ENCODE peak calls at places on chromosomes 4 and X, in five cellular contexts. Y is transverse colon, M is stomach, E is heart left ventricle, I is spleen. V is an unnamed sample.

GRCh38 chrX:133171962-133172708 is 46.0 kb downstream of the TFDP3 start:
- DNase-seq in Y (no peak), M (no peak), E (no peak), I (no peak), V (no peak)

GRCh38 chr4:118905546-118905945 is 16.9 kb downstream of the SYNPO2 start:
- DNase-seq in Y (no peak), M (no peak), E (no peak), I (no peak), V (no peak)

GRCh38 chr4:101355767-101356702 is 8.7 kb upstream of the PPP3CA start:
- DNase-seq in Y (no peak), M (no peak), E (no peak), I (no peak), V (no peak)

GRCh38 chr4:104451573-104451972 is 43.1 kb downstream of the CXXC4 start:
- DNase-seq in Y (no peak), M (no peak), E (no peak), I (no peak), V (no peak)

GRCh38 chr4:27360651-27361347 is 500.2 kb downstream of the STIM2 start:
- DNase-seq in Y (no peak), M (no peak), E (no peak), I (no peak), V (no peak)

GRCh38 chr4:3231431-3231980 is 17.5 kb upstream of the MSANTD1 start:
- DNase-seq in Y (no peak), M (no peak), E (peak; percentile 47), I (no peak), V (no peak)

GRCh38 chr4:159191989-159192388 is 89.1 kb downstream of the RAPGEF2 start:
- DNase-seq in Y (no peak), M (no peak), E (no peak), I (no peak), V (no peak)

GRCh38 chrX:21959362-21960051 is 19.0 kb downstream of the SMS start:
- DNase-seq in Y (no peak), M (no peak), E (no peak), I (no peak), V (no peak)

GRCh38 chr4:149751174-149751573 is 64.5 kb downstream of the IQCM start:
- DNase-seq in Y (no peak), M (no peak), E (no peak), I (no peak), V (no peak)

GRCh38 chr4:185637162-185637875 is 102.0 kb upstream of the PDLIM3 start:
- DNase-seq in Y (no peak), M (no peak), E (no peak), I (no peak), V (no peak)

GRCh38 chrX:10529344-10529743 is 91.0 kb downstream of the MID1 start:
- DNase-seq in Y (no peak), M (no peak), E (no peak), I (no peak), V (no peak)

GRCh38 chr4:84529169-84529751 is 30.2 kb upstream of the NKX6-1 start:
- DNase-seq in Y (no peak), M (no peak), E (no peak), I (no peak), V (no peak)

GRCh38 chrX:1427756-1428155 is 25.0 kb downstream of the ASMTL start:
- DNase-seq in Y (no peak), M (no peak), E (no peak), I (peak; percentile 69), V (no peak)

GRCh38 chr4:55435136-55435535 is 39.4 kb downstream of the TMEM165 start:
- DNase-seq in Y (no peak), M (no peak), E (no peak), I (no peak), V (no peak)

GRCh38 chr4:123699823-123700822 is 303.5 kb downstream of the SPRY1 start:
- DNase-seq in Y (no peak), M (no peak), E (no peak), I (no peak), V (no peak)

GRCh38 chr4:43485196-43485595 is 592.7 kb downstream of the GRXCR1 start:
- DNase-seq in Y (no peak), M (no peak), E (no peak), I (no peak), V (no peak)

GRCh38 chr4:41146716-41147506 is 67.4 kb downstream of the APBB2 start:
- DNase-seq in Y (no peak), M (peak; percentile 53), E (no peak), I (no peak), V (no peak)

GRCh38 chrX:48154796-48155195 is 24.4 kb downstream of the SPACA5B start:
- DNase-seq in Y (no peak), M (no peak), E (no peak), I (no peak), V (no peak)

GRCh38 chrX:31649176-31649575 is 577.3 kb upstream of the FTHL17 start:
- DNase-seq in Y (no peak), M (no peak), E (no peak), I (no peak), V (no peak)

GRCh38 chr4:75243570-75243969 is 270.6 kb downstream of the RCHY1 start:
- DNase-seq in Y (peak; percentile 20), M (no peak), E (no peak), I (no peak), V (no peak)

GRCh38 chr4:20395160-20395773 is 143.6 kb downstream of the SLIT2 start:
- DNase-seq in Y (peak; percentile 44), M (peak; percentile 38), E (no peak), I (no peak), V (no peak)

GRCh38 chr4:151344948-151345347 is 19.5 kb upstream of the SH3D19 start:
- DNase-seq in Y (no peak), M (no peak), E (no peak), I (no peak), V (no peak)

GRCh38 chr4:23268072-23268771 is 575.5 kb downstream of the GBA3 start:
- DNase-seq in Y (no peak), M (no peak), E (no peak), I (no peak), V (no peak)

GRCh38 chr4:143375326-143376073 is 38.8 kb downstream of the GAB1 start:
- DNase-seq in Y (peak; percentile 43), M (no peak), E (no peak), I (peak; percentile 81), V (no peak)

GRCh38 chrX:115013705-115014104 is 3.7 kb downstream of the IL13RA2 start:
- DNase-seq in Y (no peak), M (no peak), E (no peak), I (no peak), V (no peak)

GRCh38 chr4:89347363-89347762 is 39.8 kb upstream of the GPRIN3 start:
- DNase-seq in Y (no peak), M (no peak), E (no peak), I (no peak), V (no peak)

GRCh38 chr4:119106036-119107000 is 29.3 kb upstream of the MYOZ2 start:
- DNase-seq in Y (no peak), M (no peak), E (no peak), I (no peak), V (no peak)

GRCh38 chrX:106611323-106611681 is 476 bp upstream of the RADX start:
- DNase-seq in Y (no peak), M (no peak), E (no peak), I (no peak), V (no peak)

GRCh38 chrX:106615041-106615440 is 3.3 kb downstream of the RADX start:
- DNase-seq in Y (no peak), M (no peak), E (no peak), I (no peak), V (no peak)

GRCh38 chrX:106612403-106612789 is 618 bp downstream of the RADX start:
- DNase-seq in Y (no peak), M (no peak), E (no peak), I (no peak), V (no peak)

GRCh38 chrX:106613277-106613676 is 1.5 kb downstream of the RADX start:
- DNase-seq in Y (no peak), M (no peak), E (no peak), I (no peak), V (no peak)

GRCh38 chrX:106611682-106612402 is at the start of gene RADX:
- DNase-seq in Y (peak; percentile 86), M (peak; percentile 83), E (peak; percentile 82), I (peak; percentile 95), V (peak; percentile 73)
- TF ChIP-seq POLR2A in Y (peak; percentile 37), M (no peak), E (no peak), I (peak; percentile 19), V (no peak)

GRCh38 chr4:10088135-10089010 is 28.2 kb downstream of the WDR1 start:
- DNase-seq in Y (no peak), M (no peak), E (peak; percentile 42), I (peak; percentile 49), V (peak; percentile 59)

GRCh38 chr4:10091531-10092181 is 24.9 kb downstream of the WDR1 start:
- DNase-seq in Y (no peak), M (no peak), E (peak; percentile 59), I (peak; percentile 71), V (no peak)

GRCh38 chr4:10090467-10091250 is 25.9 kb downstream of the WDR1 start:
- DNase-seq in Y (no peak), M (no peak), E (peak; percentile 54), I (peak; percentile 70), V (no peak)

GRCh38 chr4:10087152-10087791 is 29.3 kb downstream of the WDR1 start:
- DNase-seq in Y (no peak), M (no peak), E (peak; percentile 56), I (peak; percentile 71), V (no peak)

DNA sequence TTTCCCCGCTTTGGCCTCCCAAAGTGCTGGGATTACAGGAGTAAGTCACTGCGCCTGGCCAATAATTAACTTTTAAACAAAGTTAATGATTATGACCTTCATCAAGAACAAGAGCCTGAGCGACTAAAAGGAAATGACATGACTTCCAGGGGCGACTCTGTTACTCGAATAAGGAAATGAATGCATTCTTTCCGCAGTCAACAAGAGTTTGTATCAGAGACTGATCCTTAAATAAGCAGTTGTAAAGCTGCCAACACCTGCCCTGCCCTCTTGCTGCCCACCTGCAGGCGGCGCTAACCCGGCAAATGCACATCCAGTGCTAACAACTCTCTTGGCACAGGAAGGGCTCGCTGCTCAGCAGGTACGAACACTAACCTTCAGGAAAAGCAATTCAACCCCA is 27.3 kb downstream of the WDR1 start:
- DNase-seq in Y (peak; percentile 88), M (peak; percentile 81), E (peak; percentile 9), I (peak; percentile 59), V (no peak)
- TF ChIP-seq POLR2A in Y (no peak), M (no peak), E (no peak), I (no peak), V (no peak)

GRCh38 chr4:6731780-6732179 is 15.8 kb downstream of the BLOC1S4 start:
- DNase-seq in Y (no peak), M (no peak), E (no peak), I (no peak), V (no peak)

GRCh38 chr4:6731301-6731641 is 15.3 kb downstream of the BLOC1S4 start:
- DNase-seq in Y (no peak), M (no peak), E (no peak), I (no peak), V (peak; percentile 75)

GRCh38 chr4:6732441-6733357 is 16.7 kb downstream of the BLOC1S4 start:
- DNase-seq in Y (peak; percentile 68), M (peak; percentile 85), E (peak; percentile 84), I (no peak), V (no peak)

GRCh38 chr4:6728320-6729029 is 12.5 kb downstream of the BLOC1S4 start:
- DNase-seq in Y (no peak), M (no peak), E (no peak), I (no peak), V (no peak)

GRCh38 chr4:6730603-6731300 is 14.8 kb downstream of the BLOC1S4 start:
- DNase-seq in Y (no peak), M (no peak), E (no peak), I (no peak), V (peak; percentile 85)
- TF ChIP-seq POLR2A in Y (no peak), M (no peak), E (no peak), I (no peak), V (no peak)

GRCh38 chr4:152956650-152957436 is 20.7 kb downstream of the FHDC1 start:
- DNase-seq in Y (peak; percentile 65), M (peak; percentile 46), E (no peak), I (no peak), V (no peak)
- TF ChIP-seq POLR2A in Y (peak; percentile 39), M (no peak), E (no peak), I (no peak), V (no peak)

V was measured in lower leg skin.